ENCODE peak calls at places on chromosome 1, in six cellular contexts. W, P, A, X, F and Z are unnamed samples.
A peak's percentile ranks its signal among the peaks of the same experiment; 100 is the strongest.

GRCh38 chr1:160904783-160905616 is 20.0 kb upstream of the ITLN1 start:
- DNase-seq in W (no peak), P (no peak), A (no peak), X (no peak), F (no peak), Z (no peak)

GRCh38 chr1:93878501-93878888 is 511 bp downstream of the DNTTIP2 start:
- DNase-seq in W (no peak), P (peak; percentile 35), A (peak; percentile 24), X (peak; percentile 67), F (peak; percentile 80), Z (no peak)

GRCh38 chr1:24379733-24380315 is 33.8 kb downstream of the STPG1 start:
- DNase-seq in W (no peak), P (no peak), A (no peak), X (no peak), F (no peak), Z (no peak)

GRCh38 chr1:64203420-64203819 is at the start of gene UBE2U:
- DNase-seq in W (no peak), P (no peak), A (no peak), X (no peak), F (no peak), Z (no peak)

GRCh38 chr1:42003433-42003832 is 84.7 kb upstream of the HIVEP3 start:
- DNase-seq in W (no peak), P (peak; percentile 24), A (no peak), X (peak; percentile 50), F (no peak), Z (no peak)

GRCh38 chr1:200671235-200671786 is 1.6 kb upstream of the DDX59 start:
- DNase-seq in W (no peak), P (no peak), A (no peak), X (no peak), F (no peak), Z (no peak)

GRCh38 chr1:115790846-115791245 is 22.3 kb upstream of the CASQ2 start:
- DNase-seq in W (no peak), P (no peak), A (no peak), X (no peak), F (no peak), Z (no peak)

GRCh38 chr1:151535326-151536271 is 4.5 kb upstream of the TUFT1 start:
- DNase-seq in W (no peak), P (no peak), A (no peak), X (no peak), F (no peak), Z (no peak)

GRCh38 chr1:107952989-107953388 is 12.0 kb downstream of the VAV3 start:
- DNase-seq in W (no peak), P (no peak), A (no peak), X (no peak), F (no peak), Z (no peak)

GRCh38 chr1:181258971-181259745 is 170.7 kb downstream of the IER5 start:
- DNase-seq in W (no peak), P (no peak), A (no peak), X (no peak), F (no peak), Z (no peak)

GRCh38 chr1:69263982-69264381 is 303.7 kb upstream of the LRRC7 start:
- DNase-seq in W (no peak), P (no peak), A (peak; percentile 4), X (no peak), F (no peak), Z (no peak)

GRCh38 chr1:198467907-198468306 is 72.6 kb downstream of the ATP6V1G3 start:
- DNase-seq in W (no peak), P (no peak), A (no peak), X (no peak), F (no peak), Z (no peak)

GRCh38 chr1:3530086-3530930 is 75.8 kb downstream of the ARHGEF16 start:
- DNase-seq in W (no peak), P (no peak), A (no peak), X (peak; percentile 64), F (no peak), Z (no peak)

GRCh38 chr1:170126691-170127090 is 19.1 kb upstream of the NTMT2 start:
- DNase-seq in W (peak; percentile 72), P (no peak), A (no peak), X (no peak), F (no peak), Z (no peak)

GRCh38 chr1:17091252-17091651 is 28.0 kb downstream of the PADI2 start:
- DNase-seq in W (no peak), P (no peak), A (no peak), X (no peak), F (no peak), Z (no peak)

GRCh38 chr1:44036409-44037111 is 5.3 kb upstream of the SLC6A9 start:
- DNase-seq in W (no peak), P (peak; percentile 64), A (peak; percentile 79), X (peak; percentile 75), F (no peak), Z (no peak)

GRCh38 chr1:168719306-168720111 is 9.5 kb downstream of the DPT start:
- DNase-seq in W (peak; percentile 45), P (peak; percentile 31), A (no peak), X (no peak), F (no peak), Z (no peak)

GRCh38 chr1:6329392-6329791 is 64.2 kb downstream of the ACOT7 start:
- DNase-seq in W (no peak), P (no peak), A (no peak), X (no peak), F (no peak), Z (no peak)

GRCh38 chr1:44803062-44803311 is 2.8 kb downstream of the PLK3 start:
- DNase-seq in W (no peak), P (no peak), A (no peak), X (no peak), F (no peak), Z (no peak)

GRCh38 chr1:204104331-204105222 is 31.7 kb downstream of the SOX13 start:
- DNase-seq in W (no peak), P (no peak), A (no peak), X (peak; percentile 44), F (no peak), Z (no peak)

DNA sequence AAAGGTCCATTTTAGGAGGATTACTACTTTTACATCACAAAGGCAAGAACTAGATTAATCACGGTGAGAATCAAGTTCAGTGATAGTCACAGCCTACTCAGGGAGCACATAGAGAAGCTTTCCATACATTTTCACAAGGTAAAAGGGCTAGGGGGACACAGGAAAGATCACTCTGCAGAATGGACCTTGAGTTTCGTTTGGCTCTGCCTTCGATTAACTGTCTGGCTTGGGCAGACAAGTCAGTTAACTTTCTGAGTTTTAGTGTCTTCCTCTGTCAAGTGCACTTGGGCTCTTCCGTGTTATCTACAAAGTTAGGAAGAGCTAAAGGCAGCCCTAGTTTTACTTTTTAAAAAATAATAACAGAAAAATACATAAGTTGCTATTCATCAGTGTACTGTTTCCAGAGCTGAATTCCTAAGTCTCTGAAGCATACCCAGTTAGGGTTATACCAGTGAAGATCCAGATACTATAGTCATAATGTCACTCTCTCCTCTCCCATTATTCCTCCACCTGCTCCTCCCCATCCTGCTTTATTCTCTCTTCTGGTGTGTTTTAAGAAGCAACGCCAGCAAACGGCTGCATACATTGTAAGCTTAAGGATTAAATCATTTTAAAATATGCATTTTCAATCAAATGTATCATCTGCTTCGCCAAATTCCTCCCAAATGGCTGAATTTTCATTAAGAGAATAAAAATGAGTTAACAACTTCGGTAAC is 1.7 kb downstream of the CEP170 start:
- DNase-seq in W (no peak), P (no peak), A (no peak), X (no peak), F (no peak), Z (no peak)
- H3K4me1 ChIP-seq in W (peaks cover 5% of the 10 kb centered on the region), P (peaks cover 17% of the 10 kb centered on the region), A (no peaks in the 10 kb centered on the region), X (peaks cover 17% of the 10 kb centered on the region), F (peaks cover 30% of the 10 kb centered on the region), Z (peaks cover 50% of the 10 kb centered on the region)

GRCh38 chr1:92366045-92366405 is 67.2 kb downstream of the RPAP2 start:
- DNase-seq in W (no peak), P (no peak), A (no peak), X (no peak), F (no peak), Z (no peak)

GRCh38 chr1:92365378-92366044 is 66.7 kb downstream of the RPAP2 start:
- DNase-seq in W (no peak), P (no peak), A (no peak), X (no peak), F (no peak), Z (no peak)

GRCh38 chr1:92367496-92367895 is 68.6 kb downstream of the RPAP2 start:
- DNase-seq in W (no peak), P (no peak), A (no peak), X (no peak), F (no peak), Z (no peak)

GRCh38 chr1:92362970-92363369 is 64.1 kb downstream of the RPAP2 start:
- DNase-seq in W (no peak), P (no peak), A (no peak), X (no peak), F (no peak), Z (no peak)
- TF ChIP-seq POLR2AphosphoS5 in W (no peak), P (no peak), A (no peak), X (no peak), F (no peak), Z (no peak)

DNA sequence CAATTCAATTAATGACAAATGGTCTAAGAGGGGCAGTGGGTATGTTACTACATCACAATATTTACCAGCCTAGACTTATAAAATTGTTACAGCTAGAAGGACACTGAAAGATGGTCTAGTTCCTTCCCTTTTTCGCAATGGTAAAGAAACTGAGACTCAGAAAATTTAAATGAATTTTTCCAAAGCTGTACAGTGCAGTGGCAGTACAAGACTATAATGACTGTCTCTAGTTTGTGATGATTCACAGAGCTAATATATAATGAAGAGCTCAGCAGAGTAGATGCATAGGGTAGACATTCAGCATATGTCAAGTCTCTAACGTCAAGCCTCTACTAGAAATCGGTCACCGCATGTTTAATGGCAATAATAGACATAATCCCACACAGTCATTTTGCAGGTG is 4.6 kb downstream of the PLPP3 start:
- DNase-seq in W (no peak), P (no peak), A (no peak), X (no peak), F (no peak), Z (no peak)
- H3K4me1 ChIP-seq in W (no peaks in the 10 kb centered on the region), P (peaks cover 3% of the 10 kb centered on the region), A (no peaks in the 10 kb centered on the region), X (peaks cover 34% of the 10 kb centered on the region), F (peaks cover 50% of the 10 kb centered on the region), Z (peaks cover 34% of the 10 kb centered on the region)

GRCh38 chr1:156461781-156462647 is 38.6 kb downstream of the MEF2D start:
- DNase-seq in W (no peak), P (no peak), A (no peak), X (peak; percentile 66), F (no peak), Z (no peak)

GRCh38 chr1:156462954-156463795 is 37.4 kb downstream of the MEF2D start:
- DNase-seq in W (no peak), P (no peak), A (no peak), X (no peak), F (no peak), Z (no peak)

GRCh38 chr1:156464335-156464734 is 36.2 kb downstream of the MEF2D start:
- DNase-seq in W (no peak), P (no peak), A (peak; percentile 13), X (no peak), F (no peak), Z (no peak)

GRCh38 chr1:156464825-156465452 is 35.6 kb downstream of the MEF2D start:
- DNase-seq in W (no peak), P (no peak), A (peak; percentile 8), X (no peak), F (no peak), Z (no peak)

DNA sequence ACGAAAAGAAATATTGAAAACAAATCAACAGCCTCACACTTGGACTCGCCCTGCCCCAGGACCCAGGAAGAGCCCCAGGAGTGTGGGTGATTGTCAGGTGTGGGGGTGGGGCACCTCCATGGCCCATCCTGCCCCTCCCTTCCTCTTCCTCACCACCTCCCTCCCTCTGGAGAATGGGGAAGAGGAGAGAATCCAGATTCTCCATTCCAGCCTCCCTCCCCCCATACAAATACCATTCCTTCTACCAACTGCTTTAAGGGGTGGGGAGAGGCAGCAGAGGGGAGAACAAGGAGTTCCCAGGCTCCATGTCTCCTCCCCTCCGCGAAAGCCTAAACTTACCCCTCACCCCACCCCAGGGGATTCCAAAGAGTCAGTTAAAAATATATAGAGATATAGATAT is 36.7 kb downstream of the MEF2D start:
- DNase-seq in W (no peak), P (no peak), A (peak; percentile 3), X (no peak), F (no peak), Z (no peak)
- TF ChIP-seq POLR2AphosphoS5 in W (no peak), P (no peak), A (no peak), X (peak; percentile 72), F (no peak), Z (peak; percentile 16)